ENCODE peak calls at places on chromosomes 13 and 19, in ten cellular contexts. One of them, this sample, is unnamed.
A peak's percentile ranks its signal among the peaks of the same experiment; 100 is the strongest.

GRCh38 chr19:19388568-19389555 is 16.6 kb upstream of the GATAD2A start:
- DNase-seq in lower leg skin: no peak
- DNase-seq in GM23338: no peak
- DNase-seq in cardiac muscle cell: no peak
- DNase-seq in GM12865: no peak
- DNase-seq in AG04450: no peak
- DNase-seq in neural progenitor cell: no peak
- DNase-seq in AG10803: no peak
- DNase-seq in transverse colon: no peak
- DNase-seq in HCT116: no peak
- DNase-seq in this sample: no peak

GRCh38 chr13:113647351-113648217 is 10.4 kb downstream of the ATP4B start:
- DNase-seq in lower leg skin: peak; percentile 79
- DNase-seq in GM23338: no peak
- DNase-seq in cardiac muscle cell: peak; percentile 45
- DNase-seq in GM12865: no peak
- DNase-seq in AG04450: no peak
- DNase-seq in neural progenitor cell: no peak
- DNase-seq in AG10803: peak; percentile 48
- DNase-seq in transverse colon: peak; percentile 94
- DNase-seq in HCT116: peak; percentile 19
- DNase-seq in this sample: peak; percentile 35

GRCh38 chr19:4694211-4694987 is 24.3 kb upstream of the MYDGF start:
- DNase-seq in lower leg skin: peak; percentile 88
- DNase-seq in GM23338: no peak
- DNase-seq in cardiac muscle cell: peak; percentile 94
- DNase-seq in GM12865: no peak
- DNase-seq in AG04450: peak; percentile 85
- DNase-seq in neural progenitor cell: no peak
- DNase-seq in AG10803: peak; percentile 84
- DNase-seq in transverse colon: peak; percentile 46
- DNase-seq in HCT116: peak; percentile 93
- DNase-seq in this sample: peak; percentile 33

GRCh38 chr13:95745752-95746151 is 68.8 kb downstream of the DNAJC3 start:
- DNase-seq in lower leg skin: no peak
- DNase-seq in GM23338: peak; percentile 28
- DNase-seq in cardiac muscle cell: peak; percentile 11
- DNase-seq in GM12865: no peak
- DNase-seq in AG04450: no peak
- DNase-seq in neural progenitor cell: no peak
- DNase-seq in AG10803: no peak
- DNase-seq in transverse colon: no peak
- DNase-seq in HCT116: no peak
- DNase-seq in this sample: no peak

GRCh38 chr19:49149652-49150105 is 5.5 kb downstream of the HRC start:
- DNase-seq in lower leg skin: peak; percentile 73
- DNase-seq in GM23338: peak; percentile 93
- DNase-seq in cardiac muscle cell: peak; percentile 94
- DNase-seq in GM12865: no peak
- DNase-seq in AG04450: peak; percentile 70
- DNase-seq in neural progenitor cell: peak; percentile 92
- DNase-seq in AG10803: peak; percentile 83
- DNase-seq in transverse colon: peak; percentile 60
- DNase-seq in HCT116: peak; percentile 85
- DNase-seq in this sample: no peak

GRCh38 chr19:34985249-34986022 is 14.7 kb upstream of the GRAMD1A start:
- DNase-seq in lower leg skin: peak; percentile 47
- DNase-seq in GM23338: peak; percentile 74
- DNase-seq in cardiac muscle cell: peak; percentile 88
- DNase-seq in GM12865: no peak
- DNase-seq in AG04450: no peak
- DNase-seq in neural progenitor cell: peak; percentile 38
- DNase-seq in AG10803: peak; percentile 41
- DNase-seq in transverse colon: no peak
- DNase-seq in HCT116: no peak
- DNase-seq in this sample: no peak

GRCh38 chr19:47097396-47098217 is 16.0 kb downstream of the ZC3H4 start:
- DNase-seq in lower leg skin: no peak
- DNase-seq in GM23338: no peak
- DNase-seq in cardiac muscle cell: no peak
- DNase-seq in GM12865: no peak
- DNase-seq in AG04450: no peak
- DNase-seq in neural progenitor cell: no peak
- DNase-seq in AG10803: no peak
- DNase-seq in transverse colon: peak; percentile 43
- DNase-seq in HCT116: no peak
- DNase-seq in this sample: no peak

GRCh38 chr13:35354305-35354704 is 122.2 kb downstream of the MAB21L1 start:
- DNase-seq in lower leg skin: no peak
- DNase-seq in GM23338: no peak
- DNase-seq in cardiac muscle cell: no peak
- DNase-seq in GM12865: no peak
- DNase-seq in AG04450: no peak
- DNase-seq in neural progenitor cell: no peak
- DNase-seq in AG10803: no peak
- DNase-seq in transverse colon: no peak
- DNase-seq in HCT116: no peak
- DNase-seq in this sample: no peak

GRCh38 chr19:2524840-2525723 is 49.2 kb downstream of the GADD45B start:
- DNase-seq in lower leg skin: peak; percentile 49
- DNase-seq in GM23338: peak; percentile 43
- DNase-seq in cardiac muscle cell: peak; percentile 40
- DNase-seq in GM12865: no peak
- DNase-seq in AG04450: no peak
- DNase-seq in neural progenitor cell: no peak
- DNase-seq in AG10803: peak; percentile 68
- DNase-seq in transverse colon: no peak
- DNase-seq in HCT116: peak; percentile 87
- DNase-seq in this sample: no peak

GRCh38 chr13:23654111-23655110 is 84.2 kb downstream of the TNFRSF19 start:
- DNase-seq in lower leg skin: peak; percentile 38
- DNase-seq in GM23338: no peak
- DNase-seq in cardiac muscle cell: peak; percentile 48
- DNase-seq in GM12865: no peak
- DNase-seq in AG04450: no peak
- DNase-seq in neural progenitor cell: no peak
- DNase-seq in AG10803: peak; percentile 16
- DNase-seq in transverse colon: no peak
- DNase-seq in HCT116: no peak
- DNase-seq in this sample: no peak
- TF ChIP-seq CTCF in lower leg skin: no peak
- TF ChIP-seq CTCF in GM23338: no peak
- TF ChIP-seq CTCF in cardiac muscle cell: no peak
- TF ChIP-seq CTCF in GM12865: no peak
- TF ChIP-seq CTCF in AG04450: no peak
- TF ChIP-seq CTCF in neural progenitor cell: no peak
- TF ChIP-seq CTCF in AG10803: no peak
- TF ChIP-seq CTCF in transverse colon: no peak
- TF ChIP-seq CTCF in HCT116: no peak
- TF ChIP-seq CTCF in this sample: no peak

DNA sequence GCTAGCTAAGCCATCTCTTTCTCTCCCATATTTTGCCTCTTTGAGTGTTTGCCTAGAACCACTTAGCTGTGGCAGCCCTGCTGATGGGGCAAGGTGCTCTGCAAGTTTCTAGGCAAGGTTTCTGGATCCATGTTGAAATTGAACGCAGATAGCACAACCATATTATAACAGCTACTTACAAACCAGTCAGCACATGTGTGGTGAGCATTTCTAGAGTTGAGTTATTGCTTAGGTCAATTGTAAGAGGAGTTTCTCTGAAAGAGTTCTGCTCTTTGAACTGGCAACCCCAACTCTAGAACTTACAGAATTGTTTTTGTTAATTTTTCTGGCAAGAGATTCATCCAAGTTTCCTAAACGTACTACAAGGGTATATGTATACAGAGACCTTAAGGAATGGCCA is 103.3 kb downstream of the GGACT start:
- DNase-seq in lower leg skin: no peak
- DNase-seq in GM23338: no peak
- DNase-seq in cardiac muscle cell: no peak
- DNase-seq in GM12865: no peak
- DNase-seq in AG04450: no peak
- DNase-seq in neural progenitor cell: no peak
- DNase-seq in AG10803: no peak
- DNase-seq in transverse colon: no peak
- DNase-seq in HCT116: no peak
- DNase-seq in this sample: no peak
- H3K4me3 ChIP-seq in lower leg skin: no peak overlapping the region
- H3K4me3 ChIP-seq in GM23338: no peak overlapping the region
- H3K4me3 ChIP-seq in cardiac muscle cell: no peak overlapping the region
- H3K4me3 ChIP-seq in GM12865: no peak overlapping the region
- H3K4me3 ChIP-seq in AG04450: no peak overlapping the region
- H3K4me3 ChIP-seq in neural progenitor cell: no peak overlapping the region
- H3K4me3 ChIP-seq in AG10803: no peak overlapping the region
- H3K4me3 ChIP-seq in transverse colon: no peak overlapping the region
- H3K4me3 ChIP-seq in HCT116: no peak overlapping the region
- H3K4me3 ChIP-seq in this sample: no peak overlapping the region

DNA sequence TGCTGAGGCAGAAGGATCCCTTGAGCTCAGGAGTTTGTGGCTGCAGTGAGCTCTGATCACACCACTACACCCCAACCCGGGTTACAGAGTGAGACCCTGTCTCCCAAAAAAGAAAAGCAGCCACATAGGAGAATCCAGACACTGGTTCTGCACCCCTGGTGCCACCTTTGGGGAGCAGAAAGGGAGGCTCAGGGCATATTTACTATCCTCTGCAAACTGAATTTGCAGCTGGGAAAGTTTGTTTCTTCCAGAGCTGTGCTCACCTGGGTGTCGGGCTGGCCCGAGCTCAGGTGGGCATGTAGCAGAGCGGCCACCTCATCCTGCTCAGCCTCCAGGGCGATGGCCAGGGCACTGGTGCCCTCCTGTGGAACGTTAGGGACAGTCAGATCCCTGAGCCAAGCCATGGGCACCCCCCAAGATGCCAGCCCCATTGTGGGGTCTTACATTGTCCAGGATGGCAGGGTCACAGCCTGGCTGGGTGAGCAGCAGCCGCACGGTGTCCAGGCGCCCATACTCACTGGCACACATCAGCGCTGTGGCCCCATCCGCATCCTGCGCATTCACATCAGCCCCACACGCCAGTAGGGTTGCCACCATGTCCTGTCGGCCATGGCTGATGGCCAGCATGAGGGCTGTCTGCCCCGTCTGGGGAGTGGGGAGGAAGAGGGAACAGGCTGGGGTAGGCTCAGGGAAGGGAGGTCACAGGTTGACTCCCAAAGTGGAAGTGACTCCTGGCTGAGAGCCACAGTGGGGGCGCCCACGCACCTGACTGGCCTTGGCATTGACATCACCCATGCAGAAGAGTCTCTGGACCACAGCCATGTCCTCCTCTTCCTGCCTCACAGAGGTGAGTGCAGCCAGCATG is 3.1 kb downstream of the RPS28 start:
- DNase-seq in lower leg skin: no peak
- DNase-seq in GM23338: peak; percentile 45
- DNase-seq in cardiac muscle cell: no peak
- DNase-seq in GM12865: peak; percentile 44
- DNase-seq in AG04450: no peak
- DNase-seq in neural progenitor cell: no peak
- DNase-seq in AG10803: no peak
- DNase-seq in transverse colon: no peak
- DNase-seq in HCT116: no peak
- DNase-seq in this sample: no peak
- TF ChIP-seq CTCF in lower leg skin: no peak
- TF ChIP-seq CTCF in GM23338: peak; percentile 29
- TF ChIP-seq CTCF in cardiac muscle cell: no peak
- TF ChIP-seq CTCF in GM12865: no peak
- TF ChIP-seq CTCF in AG04450: no peak
- TF ChIP-seq CTCF in neural progenitor cell: peak; percentile 7
- TF ChIP-seq CTCF in AG10803: no peak
- TF ChIP-seq CTCF in transverse colon: no peak
- TF ChIP-seq CTCF in HCT116: peak; percentile 12
- TF ChIP-seq CTCF in this sample: peak; percentile 22

DNA sequence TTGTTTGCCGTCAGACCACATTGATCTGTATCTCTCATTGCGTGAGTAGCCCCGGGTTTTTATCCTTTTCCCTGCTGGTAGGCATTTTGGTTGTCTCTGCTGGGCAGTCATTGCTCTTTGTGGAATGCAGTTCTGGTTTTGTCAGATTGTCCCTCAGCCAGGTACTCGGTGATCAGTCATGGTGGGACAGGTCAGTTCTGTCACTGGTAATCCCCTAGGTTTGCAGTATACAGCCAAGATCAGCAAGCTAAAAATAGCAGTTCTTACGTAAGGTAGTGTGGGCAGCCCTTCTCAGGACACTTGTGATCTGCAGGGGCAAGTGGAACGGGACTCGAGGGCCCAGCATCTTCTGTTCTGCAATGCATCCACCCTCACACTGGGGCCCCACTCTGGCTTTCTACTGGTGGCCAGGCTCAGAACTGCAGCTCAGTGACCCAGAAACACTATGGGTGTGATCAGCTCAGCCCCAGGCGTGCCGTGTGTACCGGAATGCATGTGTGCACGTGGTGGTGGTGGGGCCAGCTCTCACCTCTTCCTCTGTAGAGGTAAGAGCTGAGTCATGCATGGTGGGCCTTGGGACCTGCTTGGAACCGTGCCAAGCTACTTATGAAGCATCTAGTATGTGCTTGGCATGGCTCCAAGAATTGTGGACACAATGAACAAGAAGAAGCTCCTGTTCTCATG is 6.3 kb downstream of the PLEKHF1 start:
- DNase-seq in lower leg skin: no peak
- DNase-seq in GM23338: peak; percentile 41
- DNase-seq in cardiac muscle cell: peak; percentile 60
- DNase-seq in GM12865: peak; percentile 98
- DNase-seq in AG04450: no peak
- DNase-seq in neural progenitor cell: no peak
- DNase-seq in AG10803: no peak
- DNase-seq in transverse colon: peak; percentile 72
- DNase-seq in HCT116: no peak
- DNase-seq in this sample: peak; percentile 30
- H3K4me3 ChIP-seq in lower leg skin: no peak overlapping the region
- H3K4me3 ChIP-seq in GM23338: no peak overlapping the region
- H3K4me3 ChIP-seq in cardiac muscle cell: no peak overlapping the region
- H3K4me3 ChIP-seq in GM12865: peak overlapping the region; percentile 27
- H3K4me3 ChIP-seq in AG04450: no peak overlapping the region
- H3K4me3 ChIP-seq in neural progenitor cell: no peak overlapping the region
- H3K4me3 ChIP-seq in AG10803: no peak overlapping the region
- H3K4me3 ChIP-seq in transverse colon: no peak overlapping the region
- H3K4me3 ChIP-seq in HCT116: no peak overlapping the region
- H3K4me3 ChIP-seq in this sample: no peak overlapping the region

GRCh38 chr13:44895584-44895983 is 93.7 kb downstream of the NUFIP1 start:
- DNase-seq in lower leg skin: no peak
- DNase-seq in GM23338: no peak
- DNase-seq in cardiac muscle cell: no peak
- DNase-seq in GM12865: no peak
- DNase-seq in AG04450: no peak
- DNase-seq in neural progenitor cell: no peak
- DNase-seq in AG10803: no peak
- DNase-seq in transverse colon: no peak
- DNase-seq in HCT116: no peak
- DNase-seq in this sample: no peak
- TF ChIP-seq CTCF in lower leg skin: no peak
- TF ChIP-seq CTCF in GM23338: no peak
- TF ChIP-seq CTCF in cardiac muscle cell: no peak
- TF ChIP-seq CTCF in GM12865: no peak
- TF ChIP-seq CTCF in AG04450: no peak
- TF ChIP-seq CTCF in neural progenitor cell: no peak
- TF ChIP-seq CTCF in AG10803: no peak
- TF ChIP-seq CTCF in transverse colon: no peak
- TF ChIP-seq CTCF in HCT116: no peak
- TF ChIP-seq CTCF in this sample: no peak

GRCh38 chr19:54325631-54326030 is 12.7 kb upstream of the LILRA5 start:
- DNase-seq in lower leg skin: no peak
- DNase-seq in GM23338: peak; percentile 29
- DNase-seq in cardiac muscle cell: no peak
- DNase-seq in GM12865: no peak
- DNase-seq in AG04450: no peak
- DNase-seq in neural progenitor cell: no peak
- DNase-seq in AG10803: no peak
- DNase-seq in transverse colon: no peak
- DNase-seq in HCT116: no peak
- DNase-seq in this sample: no peak
- H3K4me3 ChIP-seq in lower leg skin: no peak overlapping the region
- H3K4me3 ChIP-seq in GM23338: no peak overlapping the region
- H3K4me3 ChIP-seq in cardiac muscle cell: no peak overlapping the region
- H3K4me3 ChIP-seq in GM12865: no peak overlapping the region
- H3K4me3 ChIP-seq in AG04450: no peak overlapping the region
- H3K4me3 ChIP-seq in neural progenitor cell: no peak overlapping the region
- H3K4me3 ChIP-seq in AG10803: no peak overlapping the region
- H3K4me3 ChIP-seq in transverse colon: no peak overlapping the region
- H3K4me3 ChIP-seq in HCT116: no peak overlapping the region
- H3K4me3 ChIP-seq in this sample: no peak overlapping the region